ENCODE peak calls at places on chromosomes 3 and 15, in five cellular contexts. One of them, this sample, is unnamed.

GRCh38 chr3:36219398-36219797 is 160.9 kb upstream of the STAC start:
- DNase-seq in K562: no peak
- DNase-seq in HepG2: no peak
- DNase-seq in SK-N-SH: no peak
- DNase-seq in GM12892: no peak
- DNase-seq in this sample: no peak

GRCh38 chr15:88113909-88114308 is 142.6 kb downstream of the NTRK3 start:
- DNase-seq in K562: no peak
- DNase-seq in HepG2: no peak
- DNase-seq in GM12892: no peak
- DNase-seq in SK-N-SH: no peak
- DNase-seq in this sample: no peak

GRCh38 chr3:23036728-23037127 is 166.4 kb upstream of the UBE2E2 start:
- DNase-seq in GM12892: no peak
- DNase-seq in HepG2: no peak
- DNase-seq in K562: no peak
- DNase-seq in SK-N-SH: no peak
- DNase-seq in this sample: no peak

GRCh38 chr3:72339750-72340025 is 508.6 kb downstream of the SHQ1 start:
- DNase-seq in HepG2: no peak
- DNase-seq in GM12892: no peak
- DNase-seq in SK-N-SH: no peak
- DNase-seq in K562: no peak
- DNase-seq in this sample: no peak

GRCh38 chr15:28994142-28994829 is 108.5 kb downstream of the APBA2 start:
- DNase-seq in GM12892: no peak
- DNase-seq in K562: no peak
- DNase-seq in SK-N-SH: no peak
- DNase-seq in HepG2: no peak
- DNase-seq in this sample: no peak

GRCh38 chr3:23304424-23304823 is 101.3 kb downstream of the UBE2E2 start:
- DNase-seq in K562: no peak
- DNase-seq in HepG2: no peak
- DNase-seq in SK-N-SH: no peak
- DNase-seq in GM12892: no peak
- DNase-seq in this sample: no peak

GRCh38 chr3:11565492-11565891 is 78.2 kb downstream of the VGLL4 start:
- DNase-seq in SK-N-SH: no peak
- DNase-seq in K562: no peak
- DNase-seq in GM12892: no peak
- DNase-seq in HepG2: no peak
- DNase-seq in this sample: no peak

GRCh38 chr15:68210821-68211655 is 5.9 kb upstream of the CALML4 start:
- DNase-seq in K562: peak
- DNase-seq in GM12892: peak
- DNase-seq in SK-N-SH: peak
- DNase-seq in HepG2: no peak
- DNase-seq in this sample: no peak

GRCh38 chr3:51687472-51688205 is 16.6 kb downstream of the TEX264 start:
- DNase-seq in K562: no peak
- DNase-seq in HepG2: no peak
- DNase-seq in GM12892: no peak
- DNase-seq in SK-N-SH: no peak
- DNase-seq in this sample: no peak

GRCh38 chr15:79073336-79073735 is 17.2 kb downstream of the RASGRF1 start:
- DNase-seq in K562: no peak
- DNase-seq in SK-N-SH: no peak
- DNase-seq in GM12892: no peak
- DNase-seq in HepG2: no peak
- DNase-seq in this sample: no peak

GRCh38 chr3:111547645-111548044 is 5.6 kb downstream of the CD96 start:
- DNase-seq in HepG2: no peak
- DNase-seq in GM12892: no peak
- DNase-seq in SK-N-SH: no peak
- DNase-seq in K562: no peak
- DNase-seq in this sample: no peak

GRCh38 chr3:119357190-119357589 is 63.0 kb downstream of the ARHGAP31 start:
- DNase-seq in HepG2: no peak
- DNase-seq in K562: no peak
- DNase-seq in GM12892: no peak
- DNase-seq in SK-N-SH: no peak
- DNase-seq in this sample: no peak

GRCh38 chr3:159266779-159267178 is 464.9 kb downstream of the MFSD1 start:
- DNase-seq in HepG2: peak
- DNase-seq in GM12892: no peak
- DNase-seq in K562: peak
- DNase-seq in SK-N-SH: peak
- DNase-seq in this sample: no peak

GRCh38 chr3:46648096-46648495 is 35.8 kb downstream of the FAM240A start:
- DNase-seq in SK-N-SH: no peak
- DNase-seq in K562: no peak
- DNase-seq in HepG2: no peak
- DNase-seq in GM12892: no peak
- DNase-seq in this sample: no peak

DNA sequence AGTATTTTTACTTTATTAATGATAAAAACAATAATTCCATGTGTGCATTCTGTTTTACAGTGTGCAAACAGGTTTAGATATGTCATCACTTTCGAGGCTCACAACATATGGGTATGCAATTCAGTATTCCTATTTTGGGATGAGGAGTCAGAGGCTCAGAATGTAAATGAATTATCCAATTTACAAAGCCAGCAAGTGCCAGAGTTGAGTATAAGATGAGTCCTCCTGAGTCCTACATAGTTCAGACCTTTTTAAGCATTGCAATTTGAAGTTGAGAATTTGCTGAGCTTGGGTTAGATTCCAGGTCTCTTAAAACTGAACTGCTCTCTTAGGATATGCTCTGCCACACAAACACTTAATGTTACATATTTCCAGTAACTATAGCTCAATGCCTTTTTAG is 424.2 kb upstream of the ROBO2 start:
- DNase-seq in K562: no peak
- DNase-seq in HepG2: no peak
- DNase-seq in GM12892: no peak
- DNase-seq in SK-N-SH: no peak
- DNase-seq in this sample: no peak
- TF ChIP-seq TAF1 in K562: no peak
- TF ChIP-seq TAF1 in HepG2: no peak
- TF ChIP-seq TAF1 in GM12892: no peak
- TF ChIP-seq TAF1 in SK-N-SH: no peak
- TF ChIP-seq TAF1 in this sample: no peak

DNA sequence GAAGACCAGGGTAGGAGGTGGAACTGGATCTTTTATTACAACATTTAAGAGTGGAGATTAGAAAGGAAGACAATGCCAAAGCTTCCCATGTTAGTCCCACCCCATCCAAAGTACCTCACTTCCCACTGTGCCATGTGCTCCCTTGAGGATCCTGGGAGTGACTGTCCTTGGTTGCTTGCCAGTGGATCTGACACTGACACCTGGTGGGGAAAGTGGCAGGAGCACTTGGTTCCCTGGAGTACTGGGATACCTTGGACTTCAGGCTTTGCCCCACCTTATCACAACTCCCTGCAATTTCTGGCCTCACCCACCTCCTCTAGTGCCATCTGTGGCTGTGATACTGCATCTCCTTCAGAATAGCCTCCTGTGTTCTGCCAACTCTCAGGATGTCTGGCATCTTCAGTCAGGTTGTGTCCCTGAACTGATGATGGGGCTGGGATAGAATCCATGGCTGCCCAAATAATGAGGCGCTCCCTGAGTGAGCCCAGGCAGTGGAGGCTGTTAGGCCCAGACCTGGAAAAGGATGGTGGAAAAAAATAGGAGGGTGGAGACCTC is 1.3 kb downstream of the ELL3 start:
- DNase-seq in SK-N-SH: peak
- DNase-seq in K562: no peak
- DNase-seq in GM12892: no peak
- DNase-seq in HepG2: peak
- DNase-seq in this sample: no peak
- TF ChIP-seq POLR2AphosphoS5 in SK-N-SH: no peak
- TF ChIP-seq POLR2AphosphoS5 in K562: no peak
- TF ChIP-seq POLR2AphosphoS5 in GM12892: no peak
- TF ChIP-seq POLR2AphosphoS5 in HepG2: no peak
- TF ChIP-seq POLR2AphosphoS5 in this sample: no peak

DNA sequence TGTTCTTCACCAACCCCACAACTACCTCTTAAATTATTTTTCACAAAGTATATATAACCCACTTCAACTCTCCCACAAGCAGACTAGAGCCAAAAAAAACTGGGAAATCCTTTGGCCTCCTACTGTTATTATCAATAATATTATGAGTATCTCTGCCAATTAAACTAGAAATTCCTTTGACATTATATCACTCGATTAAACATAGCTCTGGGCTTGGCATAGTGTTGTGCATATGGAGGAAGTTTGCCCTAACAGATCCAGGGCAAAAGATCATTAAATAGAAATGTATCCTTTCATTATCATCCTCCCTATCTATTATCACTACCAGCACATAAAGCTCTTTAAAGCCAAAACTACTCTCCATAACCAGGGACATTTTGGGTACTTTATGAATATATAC is 74.9 kb downstream of the OSBPL10 start:
- DNase-seq in HepG2: no peak
- DNase-seq in K562: no peak
- DNase-seq in GM12892: no peak
- DNase-seq in SK-N-SH: no peak
- DNase-seq in this sample: no peak
- TF ChIP-seq TAF1 in HepG2: no peak
- TF ChIP-seq TAF1 in K562: no peak
- TF ChIP-seq TAF1 in GM12892: no peak
- TF ChIP-seq TAF1 in SK-N-SH: no peak
- TF ChIP-seq TAF1 in this sample: no peak

GRCh38 chr3:105359098-105359762 is 7.5 kb upstream of the ALCAM start:
- DNase-seq in GM12892: no peak
- DNase-seq in HepG2: no peak
- DNase-seq in SK-N-SH: no peak
- DNase-seq in K562: no peak
- DNase-seq in this sample: no peak
- TF ChIP-seq POLR2AphosphoS5 in GM12892: no peak
- TF ChIP-seq POLR2AphosphoS5 in HepG2: no peak
- TF ChIP-seq POLR2AphosphoS5 in SK-N-SH: no peak
- TF ChIP-seq POLR2AphosphoS5 in K562: no peak
- TF ChIP-seq POLR2AphosphoS5 in this sample: no peak

DNA sequence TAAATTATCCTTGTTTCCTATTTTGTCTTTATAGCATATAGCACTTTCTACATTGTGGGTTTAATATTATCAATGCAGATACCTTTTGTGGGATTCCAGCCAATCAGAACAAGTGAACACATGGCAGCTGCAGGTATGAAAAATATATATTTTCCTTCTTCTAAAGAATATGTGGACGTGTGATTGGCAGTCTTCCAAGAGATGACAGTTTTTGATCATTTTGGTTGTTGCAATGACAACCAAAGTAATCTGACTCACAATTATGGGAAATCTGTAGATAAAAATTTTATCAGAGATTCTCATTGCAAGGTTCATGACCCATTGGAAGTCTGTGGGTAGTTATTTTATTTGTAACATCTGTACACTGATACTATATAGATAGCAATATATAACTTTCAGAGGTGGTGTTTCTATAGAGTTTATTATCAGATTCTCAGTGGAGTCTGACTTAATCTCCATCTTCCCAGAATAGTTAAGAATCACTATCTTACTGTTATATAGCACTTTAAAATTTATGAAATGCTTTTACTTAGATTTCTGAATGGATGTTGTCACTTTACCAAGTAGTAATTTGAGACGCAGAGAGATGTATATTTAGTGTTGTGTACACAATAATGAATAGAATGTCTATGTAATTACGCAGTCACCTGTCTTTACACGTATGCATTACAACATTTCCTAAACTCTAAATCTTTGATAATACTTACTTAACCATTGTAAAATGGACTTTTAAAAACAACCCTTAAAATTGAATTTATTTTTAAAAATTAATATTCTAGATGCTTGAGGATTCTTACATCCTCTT is 82.5 kb downstream of the STT3B start:
- DNase-seq in GM12892: no peak
- DNase-seq in K562: no peak
- DNase-seq in HepG2: no peak
- DNase-seq in SK-N-SH: no peak
- DNase-seq in this sample: no peak
- TF ChIP-seq TAF1 in GM12892: no peak
- TF ChIP-seq TAF1 in K562: no peak
- TF ChIP-seq TAF1 in HepG2: no peak
- TF ChIP-seq TAF1 in SK-N-SH: no peak
- TF ChIP-seq TAF1 in this sample: no peak

DNA sequence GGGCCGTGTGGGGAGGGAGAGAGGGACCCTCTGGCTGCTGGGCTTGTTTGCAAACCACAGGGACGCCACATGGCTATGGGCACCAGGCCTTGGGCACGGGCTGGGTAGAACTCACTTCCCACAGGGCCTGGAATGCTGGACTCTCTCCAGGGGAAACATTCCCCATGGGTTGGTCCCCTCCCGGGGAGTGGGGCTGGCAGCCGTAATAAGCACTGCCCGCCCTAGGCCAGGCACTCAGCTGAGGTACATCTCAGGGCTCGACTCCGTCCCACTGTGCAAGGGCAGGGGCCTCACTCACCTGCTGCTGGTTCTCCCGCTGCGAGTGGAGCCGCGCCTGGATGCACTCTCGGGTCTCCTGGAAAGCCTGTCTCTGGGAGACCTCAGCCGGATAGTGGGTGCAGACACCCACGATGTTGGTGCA is 96.7 kb downstream of the ADCY5 start:
- DNase-seq in HepG2: no peak
- DNase-seq in K562: no peak
- DNase-seq in SK-N-SH: no peak
- DNase-seq in GM12892: no peak
- DNase-seq in this sample: no peak
- TF ChIP-seq POLR2AphosphoS5 in HepG2: no peak
- TF ChIP-seq POLR2AphosphoS5 in K562: no peak
- TF ChIP-seq POLR2AphosphoS5 in SK-N-SH: no peak
- TF ChIP-seq POLR2AphosphoS5 in GM12892: no peak
- TF ChIP-seq POLR2AphosphoS5 in this sample: no peak

GRCh38 chr3:50278868-50279224 is at the start of gene LSMEM2:
- DNase-seq in HepG2: no peak
- DNase-seq in GM12892: no peak
- DNase-seq in K562: no peak
- DNase-seq in SK-N-SH: no peak
- DNase-seq in this sample: no peak
- TF ChIP-seq TAF1 in HepG2: no peak
- TF ChIP-seq TAF1 in GM12892: no peak
- TF ChIP-seq TAF1 in K562: no peak
- TF ChIP-seq TAF1 in SK-N-SH: no peak
- TF ChIP-seq TAF1 in this sample: no peak

DNA sequence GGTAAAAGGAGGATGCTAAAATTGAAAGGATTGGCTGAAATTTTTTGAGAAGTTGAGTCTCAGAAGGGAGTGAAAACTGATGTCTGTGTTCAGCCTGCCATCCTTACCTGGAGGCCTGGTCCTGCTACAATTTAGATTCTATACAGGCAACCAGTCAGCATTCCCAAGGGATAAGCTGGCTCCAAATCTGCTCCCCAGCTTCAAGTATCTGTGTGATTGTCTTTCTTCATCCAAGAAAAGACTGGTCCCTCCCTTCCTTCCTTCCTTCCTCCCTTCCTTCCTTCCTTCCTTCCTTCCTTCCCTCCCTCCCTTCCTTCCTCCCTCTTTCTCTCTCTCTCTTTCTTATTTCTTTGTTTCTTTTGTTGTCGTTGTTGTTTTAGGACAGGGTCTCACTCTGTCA is 24.7 kb upstream of the UMPS start:
- DNase-seq in K562: no peak
- DNase-seq in GM12892: no peak
- DNase-seq in HepG2: no peak
- DNase-seq in SK-N-SH: no peak
- DNase-seq in this sample: no peak
- TF ChIP-seq POLR2AphosphoS5 in K562: no peak
- TF ChIP-seq POLR2AphosphoS5 in GM12892: no peak
- TF ChIP-seq POLR2AphosphoS5 in HepG2: no peak
- TF ChIP-seq POLR2AphosphoS5 in SK-N-SH: no peak
- TF ChIP-seq POLR2AphosphoS5 in this sample: no peak

This sample was measured in GM12891.